ENCODE peak calls at places on chromosomes 16 and 17, in ten cellular contexts. G is A549, O is brain microvascular endothelial cell, Q is breast epithelium, T is uterus, W is PC-9, X is MM.1S, K is thoracic aorta, F is endodermal cell, I is lung. R is an unnamed sample.
A peak's percentile ranks its signal among the peaks of the same experiment; 100 is the strongest.

GRCh38 chr16:1100084-1100800 is 4.2 kb upstream of the C1QTNF8 start:
- DNase-seq in X (no peak), T (no peak), F (no peak), W (no peak), G (no peak), I (no peak), O (no peak), K (no peak), Q (no peak), R (no peak)

GRCh38 chr16:14286381-14287230 is 215.5 kb downstream of the MRTFB start:
- DNase-seq in O (no peak), W (no peak), K (no peak), G (no peak), T (no peak), I (no peak), X (no peak), F (peak; percentile 68), Q (no peak), R (no peak)

GRCh38 chr17:29929006-29929543 is 953 bp downstream of the SSH2 start:
- DNase-seq in F (peak; percentile 72), X (peak; percentile 20), T (peak; percentile 20), O (peak; percentile 7), W (peak; percentile 22), Q (no peak), K (no peak), G (peak; percentile 57), I (peak; percentile 29), R (no peak)

GRCh38 chr16:55444754-55445485 is 34.1 kb upstream of the MMP2 start:
- DNase-seq in X (no peak), F (no peak), K (no peak), W (no peak), T (no peak), G (no peak), I (peak; percentile 33), Q (no peak), O (no peak), R (peak; percentile 63)

GRCh38 chr17:75684924-75685323 is 17.8 kb downstream of the SAP30BP start:
- DNase-seq in K (no peak), F (no peak), I (no peak), T (no peak), W (peak; percentile 96), Q (no peak), X (no peak), O (no peak), G (peak; percentile 82), R (no peak)

GRCh38 chr17:51258756-51259573 is 884 bp downstream of the MBTD1 start:
- DNase-seq in T (peak; percentile 16), G (peak; percentile 23), O (no peak), F (peak; percentile 79), W (peak; percentile 5), I (no peak), K (no peak), Q (no peak), X (no peak), R (no peak)

GRCh38 chr16:53417011-53417410 is 17.3 kb upstream of the RBL2 start:
- DNase-seq in T (no peak), K (no peak), F (no peak), X (no peak), W (no peak), G (no peak), Q (no peak), I (no peak), O (no peak), R (no peak)

GRCh38 chr17:5947701-5948180 is 122.4 kb upstream of the WSCD1 start:
- DNase-seq in X (no peak), T (no peak), I (no peak), Q (no peak), O (no peak), K (no peak), G (no peak), F (no peak), W (no peak), R (no peak)

GRCh38 chr17:19978206-19978802 is 676 bp upstream of the AKAP10 start:
- DNase-seq in O (no peak), Q (no peak), F (peak; percentile 84), G (no peak), W (no peak), T (no peak), X (peak; percentile 34), I (no peak), K (no peak), R (no peak)

GRCh38 chr17:34665150-34665802 is 85.9 kb downstream of the TMEM132E start:
- DNase-seq in T (no peak), Q (no peak), F (peak; percentile 69), K (no peak), W (no peak), I (no peak), X (no peak), O (no peak), G (no peak), R (no peak)

GRCh38 chr17:59084154-59084553 is 22.5 kb downstream of the TRIM37 start:
- DNase-seq in T (no peak), I (no peak), Q (no peak), O (no peak), K (no peak), X (no peak), W (no peak), F (no peak), G (no peak), R (no peak)

GRCh38 chr16:74275031-74275636 is 21.5 kb upstream of the PSMD7 start:
- DNase-seq in X (peak; percentile 9), O (no peak), K (no peak), F (no peak), I (no peak), Q (no peak), W (no peak), T (no peak), G (peak; percentile 44), R (no peak)

DNA sequence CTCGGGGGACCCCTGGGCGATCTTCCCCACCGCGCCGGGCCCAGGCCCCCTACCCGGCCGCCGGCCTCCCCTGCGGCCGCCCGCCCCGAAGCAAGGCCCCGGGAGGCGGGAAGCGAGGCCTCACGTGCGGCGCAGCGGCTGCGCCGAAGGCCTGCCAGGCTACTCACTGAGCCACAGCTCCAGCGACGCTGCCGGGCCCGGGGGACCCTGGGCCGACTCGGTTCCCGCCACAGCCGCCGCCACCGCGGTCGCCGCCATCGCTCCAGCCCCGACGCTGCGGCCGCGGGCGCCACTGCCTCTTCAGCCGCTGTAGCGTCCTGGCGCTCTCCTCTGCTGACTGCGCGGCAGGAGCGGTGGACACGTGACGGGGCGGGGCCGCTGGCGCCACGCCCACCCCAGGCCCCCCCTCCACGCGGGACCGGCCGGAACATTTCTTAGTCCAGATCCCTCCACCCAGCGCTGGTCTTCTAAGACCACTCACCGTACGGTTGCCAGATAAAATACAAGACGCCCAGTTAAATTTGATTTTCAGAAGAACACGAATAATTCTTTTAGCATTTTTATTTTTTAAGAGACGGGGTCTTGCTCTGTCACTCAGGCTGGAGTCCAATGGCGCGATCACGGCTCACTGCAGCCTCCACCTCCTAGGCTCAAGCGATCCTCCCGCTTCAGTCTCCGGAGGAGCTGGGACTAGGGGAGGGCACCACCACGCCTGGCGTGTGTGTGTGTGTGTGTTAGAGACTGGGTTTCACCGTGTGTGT is at the start of gene GGA2:
- DNase-seq in G (peak; percentile 80), W (peak; percentile 78), K (peak; percentile 35), Q (peak; percentile 87), F (peak; percentile 91), I (peak; percentile 83), O (peak; percentile 69), X (peak; percentile 83), T (peak; percentile 81), R (peak; percentile 92)
- TF ChIP-seq CTCF in G (no peak), W (no peak), K (no peak), Q (no peak), F (no peak), I (no peak), O (peak; percentile 8), X (no peak), T (peak; percentile 43), R (peak; percentile 21)

DNA sequence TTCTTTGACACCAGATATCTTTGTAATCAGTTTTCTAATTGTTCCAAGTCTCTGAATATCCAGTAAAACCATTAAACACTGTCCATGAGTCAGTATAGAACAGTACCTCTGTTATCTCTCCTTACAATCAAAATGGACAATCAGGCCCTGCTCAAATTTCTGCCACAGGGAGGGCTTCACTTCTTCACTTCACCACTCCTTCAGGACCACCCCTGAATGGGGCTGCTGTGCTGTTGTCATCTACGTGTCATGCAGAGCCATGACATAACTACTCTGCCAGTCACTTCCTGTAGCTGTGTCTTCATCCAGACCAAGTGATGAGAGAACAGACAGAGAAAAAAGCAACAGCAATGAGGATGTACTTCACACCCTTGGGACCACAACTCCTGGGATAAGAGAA is 116.9 kb downstream of the TANC2 start:
- DNase-seq in T (no peak), W (no peak), F (no peak), G (no peak), Q (no peak), I (no peak), O (peak; percentile 47), X (no peak), K (no peak), R (no peak)
- H3K27ac ChIP-seq in T (no peak overlapping the region), W (no peak overlapping the region), F (no peak overlapping the region), G (no peak overlapping the region), Q (no peak overlapping the region), I (no peak overlapping the region), O (peak overlapping the region; percentile 3), X (no peak overlapping the region), K (no peak overlapping the region), R (no peak overlapping the region)

GRCh38 chr16:87618216-87618615 is 15.9 kb downstream of the JPH3 start:
- DNase-seq in K (no peak), X (no peak), T (no peak), W (no peak), F (no peak), I (no peak), O (no peak), G (no peak), Q (no peak), R (no peak)

GRCh38 chr16:87619360-87620200 is 17.3 kb downstream of the JPH3 start:
- DNase-seq in T (no peak), W (no peak), X (no peak), O (no peak), G (no peak), K (no peak), F (no peak), I (no peak), Q (no peak), R (peak; percentile 6)

GRCh38 chr16:87621976-87622713 is 19.8 kb downstream of the JPH3 start:
- DNase-seq in X (no peak), F (no peak), I (no peak), T (no peak), W (no peak), Q (no peak), G (no peak), O (no peak), K (no peak), R (no peak)

GRCh38 chr16:87621550-87621829 is 19.2 kb downstream of the JPH3 start:
- DNase-seq in T (no peak), K (no peak), X (no peak), F (no peak), W (no peak), Q (no peak), I (no peak), G (no peak), O (no peak), R (peak; percentile 46)

GRCh38 chr16:87620201-87620495 is 17.8 kb downstream of the JPH3 start:
- DNase-seq in T (no peak), I (no peak), K (no peak), G (no peak), F (peak; percentile 74), Q (no peak), X (no peak), W (no peak), O (no peak), R (no peak)
- TF ChIP-seq CTCF in T (no peak), I (no peak), K (no peak), G (no peak), F (peak; percentile 20), Q (no peak), X (no peak), W (no peak), O (no peak), R (no peak)

GRCh38 chr16:87117936-87118335 is 199.3 kb downstream of the C16orf95 start:
- DNase-seq in F (no peak), Q (no peak), W (no peak), T (no peak), I (no peak), K (no peak), G (no peak), X (no peak), O (no peak), R (no peak)
- H3K27ac ChIP-seq in F (no peak overlapping the region), Q (no peak overlapping the region), W (no peak overlapping the region), T (no peak overlapping the region), I (no peak overlapping the region), K (no peak overlapping the region), G (no peak overlapping the region), X (no peak overlapping the region), O (no peak overlapping the region), R (no peak overlapping the region)

R was measured in heart left ventricle.